ENCODE peak calls at places on chromosomes 7 and 10, in seven cellular contexts. One of them, this sample, is unnamed.

GRCh38 chr7:120273476-120273975 is 551 bp downstream of the KCND2 start:
- DNase-seq in SJSA1: no peak
- DNase-seq in kidney: peak; percentile 62
- DNase-seq in gastrocnemius medialis: no peak
- DNase-seq in heart left ventricle: no peak
- DNase-seq in OCI-LY7: no peak
- DNase-seq in hepatocyte: peak; percentile 69
- DNase-seq in this sample: no peak

GRCh38 chr10:18582803-18583202 is 68.6 kb downstream of the NSUN6 start:
- DNase-seq in SJSA1: peak; percentile 66
- DNase-seq in kidney: no peak
- DNase-seq in gastrocnemius medialis: no peak
- DNase-seq in heart left ventricle: no peak
- DNase-seq in OCI-LY7: no peak
- DNase-seq in hepatocyte: no peak
- DNase-seq in this sample: no peak

GRCh38 chr7:43884209-43884608 is 14.9 kb upstream of the MRPS24 start:
- DNase-seq in SJSA1: no peak
- DNase-seq in kidney: no peak
- DNase-seq in gastrocnemius medialis: no peak
- DNase-seq in heart left ventricle: no peak
- DNase-seq in OCI-LY7: no peak
- DNase-seq in hepatocyte: no peak
- DNase-seq in this sample: no peak

GRCh38 chr7:81684513-81685262 is 85.2 kb downstream of the HGF start:
- DNase-seq in SJSA1: peak; percentile 98
- DNase-seq in kidney: peak; percentile 96
- DNase-seq in gastrocnemius medialis: peak; percentile 74
- DNase-seq in heart left ventricle: peak; percentile 90
- DNase-seq in OCI-LY7: no peak
- DNase-seq in hepatocyte: peak; percentile 93
- DNase-seq in this sample: peak; percentile 99

GRCh38 chr7:28062197-28062988 is 118.2 kb downstream of the JAZF1 start:
- DNase-seq in SJSA1: peak; percentile 78
- DNase-seq in kidney: no peak
- DNase-seq in gastrocnemius medialis: peak; percentile 24
- DNase-seq in heart left ventricle: peak; percentile 42
- DNase-seq in OCI-LY7: peak; percentile 67
- DNase-seq in hepatocyte: peak; percentile 83
- DNase-seq in this sample: no peak

GRCh38 chr7:74272305-74273038 is 16.7 kb upstream of the CLIP2 start:
- DNase-seq in SJSA1: peak; percentile 98
- DNase-seq in kidney: peak; percentile 95
- DNase-seq in gastrocnemius medialis: peak; percentile 32
- DNase-seq in heart left ventricle: peak; percentile 85
- DNase-seq in OCI-LY7: peak; percentile 85
- DNase-seq in hepatocyte: peak; percentile 75
- DNase-seq in this sample: peak; percentile 73

GRCh38 chr7:119270045-119270464 is 1002.9 kb upstream of the KCND2 start:
- DNase-seq in SJSA1: no peak
- DNase-seq in kidney: no peak
- DNase-seq in gastrocnemius medialis: peak; percentile 5
- DNase-seq in heart left ventricle: no peak
- DNase-seq in OCI-LY7: peak; percentile 73
- DNase-seq in hepatocyte: peak; percentile 87
- DNase-seq in this sample: peak; percentile 55

GRCh38 chr7:96285579-96285978 is 36.3 kb downstream of the SLC25A13 start:
- DNase-seq in SJSA1: no peak
- DNase-seq in kidney: no peak
- DNase-seq in gastrocnemius medialis: no peak
- DNase-seq in heart left ventricle: no peak
- DNase-seq in OCI-LY7: no peak
- DNase-seq in hepatocyte: no peak
- DNase-seq in this sample: no peak

GRCh38 chr10:1581189-1581588 is 156.1 kb downstream of the ADARB2 start:
- DNase-seq in SJSA1: no peak
- DNase-seq in kidney: no peak
- DNase-seq in gastrocnemius medialis: no peak
- DNase-seq in heart left ventricle: no peak
- DNase-seq in OCI-LY7: no peak
- DNase-seq in hepatocyte: no peak
- DNase-seq in this sample: no peak

GRCh38 chr10:50242777-50243176 is 8.5 kb downstream of the ASAH2 start:
- DNase-seq in SJSA1: no peak
- DNase-seq in kidney: no peak
- DNase-seq in gastrocnemius medialis: no peak
- DNase-seq in heart left ventricle: no peak
- DNase-seq in OCI-LY7: no peak
- DNase-seq in hepatocyte: no peak
- DNase-seq in this sample: no peak

GRCh38 chr10:77545585-77545984 is 92.0 kb downstream of the KCNMA1 start:
- DNase-seq in SJSA1: no peak
- DNase-seq in kidney: no peak
- DNase-seq in gastrocnemius medialis: no peak
- DNase-seq in heart left ventricle: no peak
- DNase-seq in OCI-LY7: no peak
- DNase-seq in hepatocyte: no peak
- DNase-seq in this sample: no peak

GRCh38 chr10:112565434-112566053 is 118.5 kb downstream of the VTI1A start:
- DNase-seq in SJSA1: no peak
- DNase-seq in kidney: no peak
- DNase-seq in gastrocnemius medialis: no peak
- DNase-seq in heart left ventricle: peak; percentile 15
- DNase-seq in OCI-LY7: peak; percentile 32
- DNase-seq in hepatocyte: peak; percentile 81
- DNase-seq in this sample: peak; percentile 23

GRCh38 chr10:60964257-60965235 is 20.6 kb upstream of the RHOBTB1 start:
- DNase-seq in SJSA1: peak; percentile 81
- DNase-seq in kidney: peak; percentile 71
- DNase-seq in gastrocnemius medialis: peak; percentile 57
- DNase-seq in heart left ventricle: peak; percentile 76
- DNase-seq in OCI-LY7: peak; percentile 60
- DNase-seq in hepatocyte: peak; percentile 85
- DNase-seq in this sample: peak; percentile 77

GRCh38 chr7:32890553-32891045 is 961 bp downstream of the KBTBD2 start:
- DNase-seq in SJSA1: no peak
- DNase-seq in kidney: no peak
- DNase-seq in gastrocnemius medialis: peak; percentile 48
- DNase-seq in heart left ventricle: no peak
- DNase-seq in OCI-LY7: peak; percentile 73
- DNase-seq in hepatocyte: peak; percentile 70
- DNase-seq in this sample: no peak

GRCh38 chr10:11581213-11581612 is 30.2 kb downstream of the USP6NL start:
- DNase-seq in SJSA1: no peak
- DNase-seq in kidney: no peak
- DNase-seq in gastrocnemius medialis: no peak
- DNase-seq in heart left ventricle: no peak
- DNase-seq in OCI-LY7: no peak
- DNase-seq in hepatocyte: no peak
- DNase-seq in this sample: no peak

GRCh38 chr7:140297192-140297591 is 101.1 kb downstream of the SLC37A3 start:
- DNase-seq in SJSA1: no peak
- DNase-seq in kidney: no peak
- DNase-seq in gastrocnemius medialis: no peak
- DNase-seq in heart left ventricle: no peak
- DNase-seq in OCI-LY7: no peak
- DNase-seq in hepatocyte: no peak
- DNase-seq in this sample: no peak

GRCh38 chr7:34162676-34163075 is 257.3 kb downstream of the BMPER start:
- DNase-seq in SJSA1: no peak
- DNase-seq in kidney: no peak
- DNase-seq in gastrocnemius medialis: no peak
- DNase-seq in heart left ventricle: no peak
- DNase-seq in OCI-LY7: no peak
- DNase-seq in hepatocyte: no peak
- DNase-seq in this sample: no peak

GRCh38 chr10:130121486-130122079 is 11.0 kb upstream of the C10orf143 start:
- DNase-seq in SJSA1: no peak
- DNase-seq in kidney: no peak
- DNase-seq in gastrocnemius medialis: no peak
- DNase-seq in heart left ventricle: no peak
- DNase-seq in OCI-LY7: no peak
- DNase-seq in hepatocyte: no peak
- DNase-seq in this sample: no peak

DNA sequence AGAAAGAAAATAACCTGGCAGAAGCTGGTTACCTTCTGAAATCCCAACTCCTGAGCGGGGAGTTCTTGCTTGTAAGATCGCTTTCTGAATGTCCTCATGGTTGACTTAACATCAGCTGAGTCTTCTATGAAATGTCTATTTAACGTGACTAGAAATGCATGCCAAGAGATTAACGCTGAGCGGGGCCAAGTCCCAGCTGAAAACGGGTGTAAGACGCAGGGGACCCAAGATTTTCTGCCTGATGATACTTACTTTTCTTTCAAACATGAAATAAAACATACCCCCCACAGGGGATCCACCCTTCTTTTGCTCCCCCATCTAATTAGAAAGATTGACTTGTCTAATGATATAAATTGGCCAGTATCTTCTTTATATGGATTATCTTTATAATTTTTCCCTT is 14.9 kb downstream of the OR9A2 start:
- DNase-seq in SJSA1: no peak
- DNase-seq in kidney: no peak
- DNase-seq in gastrocnemius medialis: no peak
- DNase-seq in heart left ventricle: no peak
- DNase-seq in OCI-LY7: no peak
- DNase-seq in hepatocyte: no peak
- DNase-seq in this sample: no peak
- H3K27ac ChIP-seq in SJSA1: no peak overlapping the region
- H3K27ac ChIP-seq in kidney: no peak overlapping the region
- H3K27ac ChIP-seq in gastrocnemius medialis: no peak overlapping the region
- H3K27ac ChIP-seq in heart left ventricle: no peak overlapping the region
- H3K27ac ChIP-seq in OCI-LY7: no peak overlapping the region
- H3K27ac ChIP-seq in hepatocyte: no peak overlapping the region
- H3K27ac ChIP-seq in this sample: no peak overlapping the region

GRCh38 chr7:100093498-100093897 is 4.7 kb downstream of the COPS6 start:
- DNase-seq in SJSA1: no peak
- DNase-seq in kidney: no peak
- DNase-seq in gastrocnemius medialis: no peak
- DNase-seq in heart left ventricle: no peak
- DNase-seq in OCI-LY7: no peak
- DNase-seq in hepatocyte: no peak
- DNase-seq in this sample: no peak
- H3K36me3 ChIP-seq in SJSA1: peaks cover 95% of the 10 kb centered on the region
- H3K36me3 ChIP-seq in kidney: peaks cover 48% of the 10 kb centered on the region
- H3K36me3 ChIP-seq in gastrocnemius medialis: peaks cover 84% of the 10 kb centered on the region
- H3K36me3 ChIP-seq in heart left ventricle: no peaks in the 10 kb centered on the region
- H3K36me3 ChIP-seq in OCI-LY7: peaks cover 83% of the 10 kb centered on the region
- H3K36me3 ChIP-seq in hepatocyte: no peaks in the 10 kb centered on the region
- H3K36me3 ChIP-seq in this sample: peaks cover 79% of the 10 kb centered on the region

GRCh38 chr10:63698815-63699205 is 177.6 kb downstream of the REEP3 start:
- DNase-seq in SJSA1: no peak
- DNase-seq in kidney: no peak
- DNase-seq in gastrocnemius medialis: no peak
- DNase-seq in heart left ventricle: no peak
- DNase-seq in OCI-LY7: no peak
- DNase-seq in hepatocyte: no peak
- DNase-seq in this sample: no peak

GRCh38 chr10:63700209-63700934 is 179.2 kb downstream of the REEP3 start:
- DNase-seq in SJSA1: peak; percentile 90
- DNase-seq in kidney: peak; percentile 77
- DNase-seq in gastrocnemius medialis: peak; percentile 79
- DNase-seq in heart left ventricle: no peak
- DNase-seq in OCI-LY7: no peak
- DNase-seq in hepatocyte: peak; percentile 42
- DNase-seq in this sample: peak; percentile 80

GRCh38 chr10:63700935-63701263 is 179.7 kb downstream of the REEP3 start:
- DNase-seq in SJSA1: no peak
- DNase-seq in kidney: no peak
- DNase-seq in gastrocnemius medialis: no peak
- DNase-seq in heart left ventricle: no peak
- DNase-seq in OCI-LY7: no peak
- DNase-seq in hepatocyte: no peak
- DNase-seq in this sample: no peak

GRCh38 chr10:63697956-63698814 is 177.0 kb downstream of the REEP3 start:
- DNase-seq in SJSA1: no peak
- DNase-seq in kidney: no peak
- DNase-seq in gastrocnemius medialis: no peak
- DNase-seq in heart left ventricle: no peak
- DNase-seq in OCI-LY7: peak; percentile 67
- DNase-seq in hepatocyte: no peak
- DNase-seq in this sample: no peak

DNA sequence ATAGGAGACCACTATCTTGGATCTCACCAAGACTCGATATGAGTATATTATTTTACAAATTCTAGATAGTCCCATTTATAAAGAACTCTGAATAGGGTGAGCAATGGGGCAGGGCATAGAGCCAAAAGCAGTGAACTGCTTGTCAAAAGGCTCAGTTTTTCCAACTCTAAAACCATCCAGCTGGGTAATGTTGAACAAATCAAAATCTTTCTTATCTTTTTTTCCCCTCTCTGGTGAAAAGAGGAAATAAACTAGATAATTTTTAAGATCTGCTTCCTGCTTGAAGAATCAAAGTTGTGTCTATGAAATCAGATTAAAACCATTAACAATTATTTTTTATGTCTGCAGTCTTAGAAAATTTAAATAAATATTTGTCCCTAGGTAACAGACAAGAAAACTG is 178.6 kb downstream of the REEP3 start:
- DNase-seq in SJSA1: no peak
- DNase-seq in kidney: peak; percentile 66
- DNase-seq in gastrocnemius medialis: no peak
- DNase-seq in heart left ventricle: peak; percentile 42
- DNase-seq in OCI-LY7: no peak
- DNase-seq in hepatocyte: no peak
- DNase-seq in this sample: peak; percentile 58
- H3K27ac ChIP-seq in SJSA1: peak overlapping the region; percentile 97
- H3K27ac ChIP-seq in kidney: peak overlapping the region; percentile 81
- H3K27ac ChIP-seq in gastrocnemius medialis: peak overlapping the region; percentile 86
- H3K27ac ChIP-seq in heart left ventricle: peak overlapping the region; percentile 84
- H3K27ac ChIP-seq in OCI-LY7: no peak overlapping the region
- H3K27ac ChIP-seq in hepatocyte: peak overlapping the region; percentile 18
- H3K27ac ChIP-seq in this sample: peak overlapping the region; percentile 71

GRCh38 chr7:8213381-8213780 is 48.6 kb downstream of the ICA1 start:
- DNase-seq in SJSA1: no peak
- DNase-seq in kidney: no peak
- DNase-seq in gastrocnemius medialis: no peak
- DNase-seq in heart left ventricle: no peak
- DNase-seq in OCI-LY7: no peak
- DNase-seq in hepatocyte: no peak
- DNase-seq in this sample: no peak
- H3K36me3 ChIP-seq in SJSA1: no peaks in the 10 kb centered on the region
- H3K36me3 ChIP-seq in kidney: no peaks in the 10 kb centered on the region
- H3K36me3 ChIP-seq in gastrocnemius medialis: no peaks in the 10 kb centered on the region
- H3K36me3 ChIP-seq in heart left ventricle: no peaks in the 10 kb centered on the region
- H3K36me3 ChIP-seq in OCI-LY7: no peaks in the 10 kb centered on the region
- H3K36me3 ChIP-seq in hepatocyte: no peaks in the 10 kb centered on the region
- H3K36me3 ChIP-seq in this sample: no peaks in the 10 kb centered on the region

GRCh38 chr7:2157473-2158279 is 75.1 kb downstream of the MAD1L1 start:
- DNase-seq in SJSA1: peak; percentile 73
- DNase-seq in kidney: peak; percentile 76
- DNase-seq in gastrocnemius medialis: peak; percentile 42
- DNase-seq in heart left ventricle: peak; percentile 54
- DNase-seq in OCI-LY7: peak; percentile 38
- DNase-seq in hepatocyte: peak; percentile 83
- DNase-seq in this sample: peak; percentile 65
- H3K27ac ChIP-seq in SJSA1: no peak overlapping the region
- H3K27ac ChIP-seq in kidney: no peak overlapping the region
- H3K27ac ChIP-seq in gastrocnemius medialis: peak overlapping the region; percentile 68
- H3K27ac ChIP-seq in heart left ventricle: peak overlapping the region; percentile 86
- H3K27ac ChIP-seq in OCI-LY7: peak overlapping the region; percentile 21
- H3K27ac ChIP-seq in hepatocyte: peak overlapping the region; percentile 81
- H3K27ac ChIP-seq in this sample: peak overlapping the region; percentile 62